ENCODE peak calls at places on chromosomes 4 and X, in eight cellular contexts. N is heart right ventricle, A is sigmoid colon, G is uterus, Q is bronchial epithelial cell, F is prostate gland, E is hepatocyte, Y is fibroblast of lung. Z is an unnamed sample. For H3K27me3, the result is how much of the 10 kb centered on the place peaks cover.

GRCh38 chr4:127631420-127631819 is 1.3 kb upstream of the INTU start:
- DNase-seq in A (no peak), N (no peak), Q (peak), F (no peak), Y (peak), G (no peak), E (no peak), Z (no peak)

GRCh38 chr4:48467442-48467841 is 15.7 kb upstream of the SLC10A4 start:
- DNase-seq in Y (no peak), G (no peak), Q (no peak), N (peak), A (no peak), F (no peak), E (no peak), Z (no peak)

GRCh38 chr4:80360102-80360501 is 24.6 kb downstream of the CFAP299 start:
- DNase-seq in Y (no peak), E (no peak), A (no peak), G (no peak), F (no peak), N (no peak), Q (no peak), Z (no peak)

GRCh38 chr4:53591372-53591892 is at the start of gene LNX1:
- DNase-seq in Q (peak), Y (no peak), F (peak), E (peak), N (no peak), A (no peak), G (no peak), Z (no peak)

GRCh38 chr4:84917087-84917821 is 49.2 kb downstream of the WDFY3 start:
- DNase-seq in Q (no peak), G (no peak), Y (no peak), E (no peak), F (no peak), N (no peak), A (no peak), Z (no peak)

GRCh38 chr4:7328913-7329638 is 105.7 kb downstream of the PSAPL1 start:
- DNase-seq in Y (peak), E (peak), A (no peak), F (no peak), G (no peak), Q (peak), N (peak), Z (peak)

GRCh38 chr4:89744915-89745314 is 92.0 kb downstream of the SNCA start:
- DNase-seq in Q (no peak), N (no peak), F (no peak), G (no peak), Y (no peak), E (no peak), A (no peak), Z (no peak)

GRCh38 chr4:128177376-128177959 is 110.1 kb downstream of the PGRMC2 start:
- DNase-seq in N (no peak), G (no peak), Q (no peak), A (no peak), E (no peak), Y (peak), F (no peak), Z (no peak)

GRCh38 chr4:118877797-118878196 is 10.9 kb upstream of the SYNPO2 start:
- DNase-seq in N (no peak), F (no peak), A (no peak), E (no peak), G (no peak), Q (no peak), Y (no peak), Z (no peak)

GRCh38 chrX:12901486-12901885 is 4.9 kb upstream of the TLR8 start:
- DNase-seq in F (peak), E (peak), G (peak), A (peak), Y (peak), N (peak), Q (peak), Z (no peak)

GRCh38 chr4:15885422-15885821 is 53.1 kb downstream of the FGFBP1 start:
- DNase-seq in F (no peak), N (no peak), E (no peak), Y (no peak), Q (no peak), A (no peak), G (no peak), Z (no peak)

GRCh38 chrX:125826080-125826479 is 340.0 kb downstream of the DCAF12L2 start:
- DNase-seq in F (no peak), Y (no peak), E (no peak), G (no peak), N (no peak), A (no peak), Q (no peak), Z (no peak)

GRCh38 chrX:1673337-1673736 is 58.5 kb downstream of the ASMT start:
- DNase-seq in F (no peak), E (peak), G (no peak), Q (no peak), Y (no peak), N (no peak), A (no peak), Z (no peak)

GRCh38 chr4:36771411-36772153 is 473.0 kb upstream of the NWD2 start:
- DNase-seq in Q (no peak), A (no peak), N (no peak), Y (no peak), E (no peak), G (no peak), F (no peak), Z (no peak)

GRCh38 chrX:18353931-18354368 is 538 bp downstream of the SCML2 start:
- DNase-seq in A (no peak), G (no peak), Q (no peak), Y (no peak), F (no peak), E (peak), N (peak), Z (no peak)

GRCh38 chr4:71066737-71067716 is 73.6 kb downstream of the DCK start:
- DNase-seq in N (no peak), Q (no peak), A (no peak), F (no peak), E (no peak), G (no peak), Y (no peak), Z (no peak)

GRCh38 chr4:144831971-144832370 is 186.0 kb downstream of the HHIP start:
- DNase-seq in G (no peak), Y (no peak), F (no peak), Q (peak), N (no peak), A (no peak), E (no peak), Z (no peak)

GRCh38 chrX:65534450-65535292 is at the start of gene LAS1L:
- DNase-seq in Q (peak), G (peak), Y (peak), A (peak), F (peak), N (peak), E (peak), Z (peak)

DNA sequence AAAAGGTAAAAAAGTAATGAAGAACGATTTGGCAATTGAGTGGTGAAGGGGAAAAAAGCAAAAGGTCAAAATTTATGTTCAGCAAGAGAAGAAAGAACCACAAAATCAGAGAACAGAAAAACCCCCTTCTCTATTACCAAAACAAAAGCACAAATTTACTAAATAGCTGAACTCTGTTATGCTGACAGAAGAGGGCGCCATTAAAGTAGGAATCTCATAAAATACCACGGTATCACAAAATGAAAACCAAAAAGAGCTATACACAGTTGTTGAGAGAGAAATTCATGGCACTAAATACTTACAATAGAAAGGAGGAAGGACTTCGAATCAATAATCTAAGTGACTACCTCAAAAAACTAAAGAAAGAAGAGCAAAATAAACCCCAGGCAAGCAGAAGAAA is 69.6 kb upstream of the CXorf66 start:
- DNase-seq in Q (peak), A (no peak), F (no peak), Y (no peak), G (no peak), N (no peak), E (no peak), Z (no peak)
- TF ChIP-seq CTCF in Q (peak), A (no peak), F (no peak), Y (no peak), G (no peak), N (no peak), E (peak), Z (no peak)

GRCh38 chr4:116930329-116930728 is 155.0 kb downstream of the TRAM1L1 start:
- DNase-seq in E (no peak), F (no peak), N (no peak), Y (no peak), Q (no peak), G (no peak), A (no peak), Z (no peak)
- H3K4me3 ChIP-seq in E (no peak), F (no peak), N (no peak), Y (no peak), Q (no peak), G (no peak), A (no peak), Z (no peak)

DNA sequence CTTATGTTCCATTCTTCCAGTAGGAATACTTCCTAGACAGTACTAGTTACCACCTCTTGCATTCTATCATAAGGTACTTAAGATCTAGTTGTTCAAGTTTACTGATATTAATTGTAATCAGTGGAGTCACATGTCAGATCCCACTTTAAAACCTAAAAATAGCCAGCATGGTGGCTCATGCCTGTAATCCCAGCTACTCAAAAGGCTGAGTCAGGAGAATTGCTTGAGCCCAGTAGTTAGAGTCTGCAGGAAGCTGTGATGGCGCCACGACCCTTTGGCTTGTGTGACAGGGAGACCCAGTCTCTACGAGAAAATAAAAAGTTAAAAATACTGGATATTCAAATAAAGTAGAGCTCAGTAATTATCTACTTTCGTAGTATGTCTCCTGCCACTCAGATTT is 57.7 kb downstream of the MAD2L1 start:
- DNase-seq in G (no peak), F (no peak), N (no peak), Y (no peak), A (no peak), E (no peak), Q (no peak), Z (no peak)
- H3K27me3 ChIP-seq in G (under half), F (under half), N (under half), Y (under half), A (under half), E (under half), Q (under half), Z (under half)

DNA sequence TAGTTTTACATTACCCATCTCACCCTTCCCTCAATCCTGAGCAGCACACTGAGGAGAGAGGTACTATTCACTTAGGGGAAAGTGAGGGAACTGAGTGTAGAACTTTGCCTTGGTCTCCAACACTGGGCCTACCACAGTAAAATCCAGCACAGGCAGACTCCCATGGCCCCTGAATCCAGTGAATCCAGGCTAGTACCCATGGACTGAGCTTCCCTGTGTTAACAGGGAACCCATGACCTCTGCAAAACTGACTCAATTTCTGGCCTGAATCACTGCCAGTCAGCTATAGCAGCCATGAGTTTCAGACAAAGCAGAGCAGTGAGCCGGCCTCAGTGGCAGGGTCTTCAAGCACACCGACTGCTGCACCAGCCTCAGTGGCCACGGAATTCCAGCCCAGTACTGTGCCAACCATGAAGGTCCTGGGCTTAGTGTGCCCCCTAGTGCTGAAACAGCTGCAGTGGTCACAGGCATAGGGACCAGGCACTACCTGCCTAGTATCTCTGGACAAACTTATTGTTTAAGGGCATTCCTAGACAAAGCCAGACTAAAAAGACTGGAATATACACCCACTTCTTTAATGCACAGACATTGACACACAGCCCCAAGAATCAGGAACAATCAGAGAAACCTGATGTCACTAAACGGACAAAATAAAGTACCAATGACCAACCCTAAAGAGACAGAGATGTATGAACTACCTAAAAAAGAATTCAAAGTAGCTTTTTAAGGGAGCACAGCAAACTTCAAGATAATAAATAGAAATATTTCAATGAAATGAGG is 127.4 kb upstream of the RPL34 start:
- DNase-seq in G (no peak), Q (peak), N (no peak), Y (peak), A (no peak), E (peak), F (no peak), Z (no peak)
- TF ChIP-seq CTCF in G (no peak), Q (peak), N (no peak), Y (peak), A (no peak), E (peak), F (peak), Z (no peak)

GRCh38 chr4:95541889-95542607 is 6.7 kb downstream of the UNC5C start:
- DNase-seq in G (no peak), Y (no peak), E (no peak), Q (no peak), A (no peak), N (no peak), F (no peak), Z (no peak)

GRCh38 chr4:95545526-95545925 is 3.2 kb downstream of the UNC5C start:
- DNase-seq in N (no peak), Y (no peak), G (no peak), Q (no peak), F (no peak), E (no peak), A (no peak), Z (no peak)

GRCh38 chr4:95546236-95546635 is 2.5 kb downstream of the UNC5C start:
- DNase-seq in E (no peak), A (no peak), Y (no peak), N (no peak), Q (no peak), G (no peak), F (no peak), Z (no peak)

GRCh38 chr4:95546866-95547707 is 1.7 kb downstream of the UNC5C start:
- DNase-seq in Q (no peak), G (no peak), A (no peak), E (no peak), F (no peak), N (no peak), Y (peak), Z (no peak)

DNA sequence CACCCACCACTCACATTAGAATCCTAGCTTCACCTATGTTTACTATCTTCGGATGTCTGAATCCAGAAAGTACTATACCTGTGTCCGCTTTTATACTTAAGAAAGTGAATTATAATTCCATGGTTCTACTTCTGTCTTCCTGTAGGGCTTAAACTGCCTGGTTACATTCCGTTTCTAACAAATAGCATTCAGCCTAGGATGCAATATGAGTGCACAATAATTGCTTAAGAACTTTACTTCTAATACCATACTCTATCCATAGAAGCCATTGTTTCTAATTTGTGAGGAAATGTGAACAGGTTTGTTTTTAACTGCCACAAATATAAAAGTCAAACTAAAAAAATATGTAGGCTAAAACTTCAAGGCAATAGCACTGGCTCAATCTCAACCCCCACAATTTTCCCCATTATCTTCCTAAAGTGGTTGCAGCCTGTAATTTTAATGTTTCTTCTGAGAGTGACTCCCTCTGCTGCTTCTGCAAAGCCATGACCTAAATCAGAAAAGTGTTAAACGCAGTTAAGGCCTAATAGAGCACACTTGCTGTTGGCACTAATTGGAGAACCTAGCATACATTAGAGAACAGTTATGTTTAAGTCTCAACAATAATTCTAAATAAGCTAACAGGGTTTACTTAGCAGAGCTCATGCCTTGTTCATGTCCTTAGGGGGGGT is 4.2 kb downstream of the UNC5C start:
- DNase-seq in N (no peak), F (no peak), G (no peak), A (no peak), Y (no peak), Q (no peak), E (no peak), Z (no peak)
- H3K4me3 ChIP-seq in N (no peak), F (no peak), G (no peak), A (no peak), Y (no peak), Q (no peak), E (peak), Z (peak)

GRCh38 chrX:73401591-73402266 is 45.1 kb upstream of the CDX4 start:
- DNase-seq in Y (no peak), N (no peak), A (no peak), F (peak), G (no peak), Q (no peak), E (peak), Z (no peak)

GRCh38 chrX:73400136-73400748 is 46.6 kb upstream of the CDX4 start:
- DNase-seq in E (no peak), G (no peak), A (no peak), F (no peak), Q (no peak), N (no peak), Y (no peak), Z (no peak)

DNA sequence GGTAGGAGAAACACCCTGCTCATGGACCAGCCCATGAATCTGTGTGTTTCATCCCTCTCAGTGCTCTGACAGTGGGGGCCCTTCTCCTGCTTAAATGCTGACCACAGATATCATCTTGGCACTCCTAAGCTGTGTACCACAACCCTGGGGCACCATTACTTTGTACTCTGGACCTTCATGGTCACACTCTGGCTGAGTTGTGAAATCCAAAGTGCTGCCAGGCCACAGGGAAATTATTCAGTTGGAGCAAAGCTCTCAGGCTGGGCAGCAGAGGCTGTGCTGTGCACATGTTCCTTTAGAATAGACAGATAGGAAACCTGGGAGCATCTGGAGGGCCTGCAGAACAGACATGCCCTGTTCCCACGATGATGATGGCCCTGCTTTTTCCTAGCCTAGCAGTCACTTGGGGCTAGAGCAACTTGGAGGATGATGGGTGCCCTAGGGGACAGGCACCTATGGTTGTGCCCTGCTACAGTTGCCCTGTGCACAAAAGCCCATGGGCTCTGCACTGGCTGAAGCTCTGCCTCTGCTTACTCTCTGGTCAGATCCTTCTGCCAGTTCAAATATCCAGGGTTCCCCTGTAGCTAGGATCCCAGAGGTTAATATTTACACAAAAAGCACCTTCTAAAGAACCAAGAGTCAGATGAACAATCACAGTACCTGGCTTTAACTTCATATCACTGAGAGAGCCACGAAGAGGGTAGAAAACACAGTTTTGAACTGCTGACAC is 48.5 kb upstream of the CDX4 start:
- DNase-seq in N (no peak), Y (no peak), G (no peak), A (no peak), Q (no peak), E (no peak), F (no peak), Z (no peak)
- H3K27me3 ChIP-seq in N (under half), Y (under half), G (under half), A (under half), Q (under half), E (under half), F (under half), Z (under half)

GRCh38 chrX:69795702-69796101 is 179.8 kb downstream of the EDA start:
- DNase-seq in F (no peak), N (no peak), A (no peak), E (no peak), Y (no peak), Q (no peak), G (no peak), Z (no peak)
- TF ChIP-seq CTCF in F (no peak), N (no peak), A (no peak), E (no peak), Y (no peak), Q (no peak), G (no peak), Z (no peak)

DNA sequence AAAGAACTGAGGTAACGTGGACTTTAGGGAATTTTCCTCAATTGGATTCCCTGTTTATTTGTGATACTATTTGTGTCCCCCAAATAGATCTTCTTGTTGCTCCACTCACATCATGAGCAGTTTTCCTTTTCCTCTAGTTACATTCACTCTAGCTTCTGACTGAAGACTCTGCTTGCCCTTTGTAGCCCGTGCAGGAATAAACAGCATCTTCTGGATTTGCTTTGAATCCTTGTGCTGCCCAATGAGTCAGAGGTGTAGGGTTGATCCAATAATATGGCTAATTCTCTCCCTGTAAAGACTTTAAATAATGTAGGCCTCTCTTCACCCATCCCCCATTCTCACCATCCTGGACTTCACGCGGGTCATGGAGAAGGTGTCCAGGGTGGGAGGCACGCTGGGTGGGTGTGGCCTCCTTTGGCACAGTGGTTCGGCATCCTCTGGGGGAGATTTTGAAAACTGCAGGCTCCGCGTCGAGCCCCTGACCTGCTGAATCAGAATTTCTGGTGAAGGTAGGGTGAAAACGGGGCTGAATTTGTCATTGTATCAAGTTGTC is 9.0 kb downstream of the HAND2 start:
- DNase-seq in Y (no peak), A (peak), F (no peak), N (no peak), E (no peak), Q (no peak), G (no peak), Z (no peak)
- H3K4me3 ChIP-seq in Y (no peak), A (peak), F (no peak), N (peak), E (no peak), Q (no peak), G (no peak), Z (peak)

Z was measured in thoracic aorta.